ENCODE peak calls at places on chromosomes 6 and 20, in five cellular contexts. G, U, P, E and T are unnamed samples.

GRCh38 chr6:144289006-144289405 is 3.9 kb downstream of the UTRN start:
- DNase-seq in G (no peak), U (no peak), P (no peak), E (no peak), T (no peak)

GRCh38 chr6:71038966-71039365 is 82.1 kb upstream of the B3GAT2 start:
- DNase-seq in G (no peak), U (no peak), P (no peak), E (no peak), T (no peak)

GRCh38 chr6:89045585-89045984 is 35.0 kb upstream of the PNRC1 start:
- DNase-seq in G (no peak), U (no peak), P (no peak), E (no peak), T (no peak)

GRCh38 chr20:2451939-2452732 is 18.5 kb downstream of the SNRPB start:
- DNase-seq in G (peak; percentile 62), U (peak; percentile 55), P (peak; percentile 70), E (peak; percentile 67), T (peak; percentile 93)

GRCh38 chr20:25341716-25342680 is 48.6 kb downstream of the ABHD12 start:
- DNase-seq in G (no peak), U (no peak), P (no peak), E (no peak), T (no peak)

GRCh38 chr6:39029156-39030011 is 19.2 kb upstream of the GLP1R start:
- DNase-seq in G (peak; percentile 11), U (peak; percentile 62), P (no peak), E (peak; percentile 11), T (no peak)

GRCh38 chr6:84033523-84034451 is at the start of gene MRAP2:
- DNase-seq in G (peak; percentile 32), U (peak; percentile 40), P (no peak), E (no peak), T (no peak)

GRCh38 chr20:36149469-36149868 is 5.1 kb upstream of the EPB41L1 start:
- DNase-seq in G (no peak), U (no peak), P (peak; percentile 85), E (no peak), T (no peak)

GRCh38 chr6:149513915-149514314 is 29.1 kb upstream of the ZC3H12D start:
- DNase-seq in G (no peak), U (no peak), P (no peak), E (no peak), T (no peak)

GRCh38 chr20:14288341-14289330 is 48.8 kb downstream of the FLRT3 start:
- DNase-seq in G (no peak), U (no peak), P (no peak), E (no peak), T (no peak)

GRCh38 chr20:19929749-19930148 is 87.4 kb upstream of the NAA20 start:
- DNase-seq in G (no peak), U (no peak), P (no peak), E (no peak), T (no peak)

GRCh38 chr6:30007132-30007764 is 53.8 kb upstream of the POLR1H start:
- DNase-seq in G (no peak), U (peak; percentile 16), P (peak; percentile 26), E (peak; percentile 45), T (peak; percentile 86)

GRCh38 chr6:16712250-16712930 is 48.9 kb downstream of the ATXN1 start:
- DNase-seq in G (peak; percentile 62), U (peak; percentile 33), P (no peak), E (peak; percentile 23), T (no peak)

GRCh38 chr6:101402618-101403002 is 9.1 kb downstream of the GRIK2 start:
- DNase-seq in G (no peak), U (no peak), P (peak; percentile 41), E (no peak), T (no peak)

GRCh38 chr6:167751579-167752115 is 75.1 kb upstream of the AFDN start:
- DNase-seq in G (no peak), U (no peak), P (no peak), E (no peak), T (no peak)

GRCh38 chr6:41767112-41767946 is 12.4 kb downstream of the FRS3 start:
- DNase-seq in G (peak; percentile 77), U (no peak), P (peak; percentile 71), E (no peak), T (peak; percentile 91)

GRCh38 chr6:53301801-53302537 is 46.8 kb downstream of the ELOVL5 start:
- DNase-seq in G (peak; percentile 72), U (no peak), P (no peak), E (no peak), T (no peak)

GRCh38 chr6:12909828-12910227 is 193.3 kb downstream of the PHACTR1 start:
- DNase-seq in G (no peak), U (no peak), P (peak; percentile 54), E (no peak), T (no peak)

GRCh38 chr6:144690659-144691058 is 405.5 kb downstream of the UTRN start:
- DNase-seq in G (no peak), U (no peak), P (no peak), E (no peak), T (no peak)

GRCh38 chr6:158500016-158500735 is 59.7 kb upstream of the TMEM181 start:
- DNase-seq in G (no peak), U (no peak), P (no peak), E (no peak), T (no peak)

GRCh38 chr6:158497620-158498019 is 62.3 kb upstream of the TMEM181 start:
- DNase-seq in G (no peak), U (no peak), P (no peak), E (no peak), T (no peak)

GRCh38 chr6:158498362-158498761 is 61.5 kb upstream of the TMEM181 start:
- DNase-seq in G (no peak), U (no peak), P (no peak), E (no peak), T (no peak)

GRCh38 chr6:158499601-158500000 is 60.3 kb upstream of the TMEM181 start:
- DNase-seq in G (no peak), U (no peak), P (no peak), E (no peak), T (no peak)

DNA sequence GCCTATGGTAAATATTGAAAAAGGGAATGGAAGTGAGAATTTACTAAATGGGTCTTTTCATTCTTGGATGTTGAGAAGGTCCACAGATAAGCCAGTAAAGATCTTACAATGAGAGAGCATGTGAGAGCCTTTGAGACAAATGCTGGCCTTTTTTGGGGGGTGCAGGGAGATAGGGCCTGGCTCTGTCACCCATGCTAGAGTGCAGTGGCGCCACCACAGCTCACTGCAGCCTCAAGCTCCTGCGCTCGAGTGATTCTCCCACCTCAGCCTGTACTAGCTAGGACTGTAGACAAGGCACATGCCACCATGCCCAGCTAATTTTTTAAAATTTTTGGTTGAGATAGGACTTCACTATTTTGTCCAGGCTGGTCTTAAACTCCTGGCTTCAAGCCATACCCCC is 63.2 kb upstream of the TMEM181 start:
- DNase-seq in G (no peak), U (no peak), P (no peak), E (no peak), T (no peak)
- TF ChIP-seq CTCF in G (no peak), U (peak; percentile 25), P (no peak), E (no peak), T (no peak)

GRCh38 chr6:33589366-33589722 is 9.3 kb upstream of the BAK1 start:
- DNase-seq in G (peak; percentile 44), U (no peak), P (peak; percentile 57), E (no peak), T (no peak)

GRCh38 chr6:33591633-33592032 is 11.6 kb upstream of the BAK1 start:
- DNase-seq in G (no peak), U (no peak), P (no peak), E (no peak), T (no peak)

GRCh38 chr6:33589723-33590530 is 9.9 kb upstream of the BAK1 start:
- DNase-seq in G (peak; percentile 82), U (peak; percentile 79), P (peak; percentile 86), E (peak; percentile 74), T (no peak)

GRCh38 chr6:33592280-33592594 is 12.2 kb upstream of the BAK1 start:
- DNase-seq in G (no peak), U (no peak), P (no peak), E (no peak), T (no peak)

DNA sequence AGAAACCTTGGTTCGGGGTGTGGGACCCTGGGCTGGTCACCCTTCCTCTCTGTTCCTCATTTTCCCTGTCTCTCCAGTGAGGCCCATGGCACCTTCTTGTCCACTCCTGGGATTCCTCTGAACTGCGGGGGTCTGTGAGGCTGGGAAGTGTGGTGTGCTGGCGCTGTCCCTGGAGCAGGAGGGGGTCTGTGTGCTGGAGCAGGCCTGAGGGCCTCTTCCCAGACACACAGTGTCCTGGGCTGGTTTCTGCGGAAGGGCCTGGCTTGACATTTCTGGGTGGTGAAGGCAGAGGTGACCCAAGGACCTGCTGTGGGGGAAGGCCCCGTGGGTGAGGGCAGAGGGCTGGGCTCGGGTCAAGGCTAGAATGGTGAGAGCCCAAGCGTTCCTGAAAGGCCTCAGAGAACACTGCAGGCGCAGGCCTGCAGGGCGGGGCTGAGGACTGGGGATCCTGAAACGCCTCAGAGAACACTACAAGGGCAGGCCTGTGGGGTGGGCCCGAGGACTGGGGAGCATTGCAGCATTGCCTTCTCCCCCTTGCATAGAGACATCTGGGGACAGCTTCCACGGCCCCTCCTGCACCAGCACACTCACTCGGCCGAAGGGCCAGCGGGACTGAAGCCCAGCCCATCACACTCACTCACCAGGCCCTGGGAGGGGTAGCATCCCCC is 10.6 kb upstream of the BAK1 start:
- DNase-seq in G (no peak), U (peak; percentile 52), P (no peak), E (peak; percentile 57), T (no peak)
- TF ChIP-seq CTCF in G (no peak), U (no peak), P (no peak), E (no peak), T (no peak)

GRCh38 chr6:52162940-52163908 is 23.0 kb upstream of the IL17A start:
- DNase-seq in G (peak; percentile 16), U (peak; percentile 38), P (no peak), E (peak; percentile 4), T (no peak)
- TF ChIP-seq CTCF in G (peak; percentile 24), U (peak; percentile 82), P (peak; percentile 39), E (peak; percentile 26), T (no peak)

GRCh38 chr20:57047281-57048026 is 219.0 kb downstream of the BMP7 start:
- DNase-seq in G (no peak), U (no peak), P (no peak), E (no peak), T (no peak)
- TF ChIP-seq CTCF in G (no peak), U (no peak), P (no peak), E (no peak), T (no peak)

GRCh38 chr20:61980647-61981583 is 84.8 kb downstream of the TAF4 start:
- DNase-seq in G (no peak), U (no peak), P (peak; percentile 57), E (no peak), T (no peak)
- TF ChIP-seq CTCF in G (peak; percentile 45), U (peak; percentile 51), P (peak; percentile 60), E (peak; percentile 50), T (no peak)

GRCh38 chr20:38935285-38935684 is 9.1 kb downstream of the FAM83D start:
- DNase-seq in G (peak; percentile 63), U (no peak), P (no peak), E (no peak), T (no peak)
- TF ChIP-seq CTCF in G (peak; percentile 37), U (no peak), P (no peak), E (peak; percentile 23), T (no peak)

GRCh38 chr6:25026723-25027122 is 91.0 kb upstream of the RIPOR2 start:
- DNase-seq in G (no peak), U (no peak), P (no peak), E (no peak), T (no peak)
- TF ChIP-seq CTCF in G (no peak), U (no peak), P (no peak), E (no peak), T (no peak)